ENCODE peak calls at places on chromosome 22, in seven cellular contexts. One of them, this sample, is unnamed.

GRCh38 chr22:46905834-46906233 is 143.4 kb downstream of the TBC1D22A start:
- DNase-seq in IMR-90: no peak
- DNase-seq in fibroblast of lung: no peak
- DNase-seq in neuronal stem cell: no peak
- DNase-seq in body of pancreas: no peak
- DNase-seq in testis: no peak
- DNase-seq in uterus: no peak
- DNase-seq in this sample: no peak

GRCh38 chr22:47337161-47337621 is 574.7 kb downstream of the TBC1D22A start:
- DNase-seq in testis: peak; percentile 67
- DNase-seq in neuronal stem cell: no peak
- DNase-seq in IMR-90: peak; percentile 87
- DNase-seq in body of pancreas: peak; percentile 34
- DNase-seq in uterus: no peak
- DNase-seq in fibroblast of lung: peak; percentile 92
- DNase-seq in this sample: peak; percentile 79

GRCh38 chr22:24824250-24824649 is 18.2 kb downstream of the SGSM1 start:
- DNase-seq in body of pancreas: no peak
- DNase-seq in neuronal stem cell: no peak
- DNase-seq in testis: no peak
- DNase-seq in IMR-90: no peak
- DNase-seq in uterus: no peak
- DNase-seq in fibroblast of lung: no peak
- DNase-seq in this sample: no peak

GRCh38 chr22:29883045-29883830 is at the start of gene MTMR3:
- DNase-seq in uterus: peak; percentile 95
- DNase-seq in neuronal stem cell: peak; percentile 91
- DNase-seq in testis: peak; percentile 97
- DNase-seq in IMR-90: peak; percentile 84
- DNase-seq in fibroblast of lung: peak; percentile 88
- DNase-seq in body of pancreas: peak; percentile 92
- DNase-seq in this sample: peak; percentile 94

GRCh38 chr22:32413715-32414114 is 1.7 kb upstream of the RTCB start:
- DNase-seq in IMR-90: peak; percentile 42
- DNase-seq in fibroblast of lung: peak; percentile 49
- DNase-seq in testis: no peak
- DNase-seq in uterus: no peak
- DNase-seq in body of pancreas: no peak
- DNase-seq in neuronal stem cell: no peak
- DNase-seq in this sample: peak; percentile 34

GRCh38 chr22:11360632-11361031 is 4167.4 kb upstream of the OR11H1 start:
- DNase-seq in testis: no peak
- DNase-seq in IMR-90: no peak
- DNase-seq in uterus: no peak
- DNase-seq in neuronal stem cell: no peak
- DNase-seq in fibroblast of lung: no peak
- DNase-seq in body of pancreas: no peak
- DNase-seq in this sample: no peak

GRCh38 chr22:33023119-33023827 is 34.9 kb downstream of the SYN3 start:
- DNase-seq in body of pancreas: no peak
- DNase-seq in neuronal stem cell: no peak
- DNase-seq in testis: no peak
- DNase-seq in fibroblast of lung: no peak
- DNase-seq in IMR-90: no peak
- DNase-seq in uterus: no peak
- DNase-seq in this sample: no peak

GRCh38 chr22:40714514-40714966 is 35.3 kb downstream of the MCHR1 start:
- DNase-seq in fibroblast of lung: peak; percentile 45
- DNase-seq in uterus: no peak
- DNase-seq in IMR-90: peak; percentile 68
- DNase-seq in neuronal stem cell: peak; percentile 91
- DNase-seq in body of pancreas: no peak
- DNase-seq in testis: no peak
- DNase-seq in this sample: no peak

GRCh38 chr22:36510966-36511881 is 4.4 kb upstream of the FOXRED2 start:
- DNase-seq in neuronal stem cell: no peak
- DNase-seq in testis: peak; percentile 60
- DNase-seq in uterus: peak; percentile 42
- DNase-seq in body of pancreas: peak; percentile 51
- DNase-seq in fibroblast of lung: peak; percentile 58
- DNase-seq in IMR-90: peak; percentile 51
- DNase-seq in this sample: peak; percentile 66

GRCh38 chr22:20424937-20425587 is 12.6 kb downstream of the SCARF2 start:
- DNase-seq in IMR-90: no peak
- DNase-seq in uterus: peak; percentile 53
- DNase-seq in testis: peak; percentile 84
- DNase-seq in fibroblast of lung: no peak
- DNase-seq in body of pancreas: no peak
- DNase-seq in neuronal stem cell: no peak
- DNase-seq in this sample: no peak

GRCh38 chr22:47618180-47618579 is 855.7 kb downstream of the TBC1D22A start:
- DNase-seq in uterus: no peak
- DNase-seq in neuronal stem cell: no peak
- DNase-seq in IMR-90: no peak
- DNase-seq in testis: no peak
- DNase-seq in fibroblast of lung: no peak
- DNase-seq in body of pancreas: no peak
- DNase-seq in this sample: no peak

GRCh38 chr22:23583836-23584235 is 3.7 kb upstream of the IGLL1 start:
- DNase-seq in neuronal stem cell: no peak
- DNase-seq in fibroblast of lung: no peak
- DNase-seq in body of pancreas: no peak
- DNase-seq in uterus: no peak
- DNase-seq in testis: no peak
- DNase-seq in IMR-90: no peak
- DNase-seq in this sample: no peak

GRCh38 chr22:25174888-25175411 is 24.7 kb upstream of the CRYBB3 start:
- DNase-seq in uterus: no peak
- DNase-seq in body of pancreas: no peak
- DNase-seq in testis: no peak
- DNase-seq in fibroblast of lung: no peak
- DNase-seq in neuronal stem cell: no peak
- DNase-seq in IMR-90: no peak
- DNase-seq in this sample: no peak

GRCh38 chr22:25760848-25761595 is 19.0 kb downstream of the MYO18B start:
- DNase-seq in body of pancreas: no peak
- DNase-seq in uterus: no peak
- DNase-seq in fibroblast of lung: no peak
- DNase-seq in neuronal stem cell: no peak
- DNase-seq in IMR-90: no peak
- DNase-seq in testis: no peak
- DNase-seq in this sample: no peak

GRCh38 chr22:39240841-39241631 is 3.7 kb downstream of the PDGFB start:
- DNase-seq in body of pancreas: peak; percentile 80
- DNase-seq in testis: no peak
- DNase-seq in uterus: no peak
- DNase-seq in neuronal stem cell: no peak
- DNase-seq in fibroblast of lung: no peak
- DNase-seq in IMR-90: no peak
- DNase-seq in this sample: no peak

GRCh38 chr22:24423519-24424000 is 3.8 kb upstream of the ADORA2A start:
- DNase-seq in IMR-90: no peak
- DNase-seq in testis: peak; percentile 57
- DNase-seq in uterus: peak; percentile 61
- DNase-seq in neuronal stem cell: peak; percentile 57
- DNase-seq in fibroblast of lung: no peak
- DNase-seq in body of pancreas: peak; percentile 42
- DNase-seq in this sample: peak; percentile 46

GRCh38 chr22:48840112-48840949 is 987.3 kb downstream of the BRD1 start:
- DNase-seq in testis: no peak
- DNase-seq in uterus: no peak
- DNase-seq in neuronal stem cell: no peak
- DNase-seq in IMR-90: no peak
- DNase-seq in fibroblast of lung: no peak
- DNase-seq in body of pancreas: no peak
- DNase-seq in this sample: no peak

GRCh38 chr22:30247561-30247960 is 1.0 kb upstream of the LIF start:
- DNase-seq in IMR-90: no peak
- DNase-seq in uterus: no peak
- DNase-seq in testis: no peak
- DNase-seq in neuronal stem cell: no peak
- DNase-seq in fibroblast of lung: no peak
- DNase-seq in body of pancreas: no peak
- DNase-seq in this sample: no peak

GRCh38 chr22:23363683-23364082 is 183.4 kb downstream of the BCR start:
- DNase-seq in neuronal stem cell: no peak
- DNase-seq in fibroblast of lung: no peak
- DNase-seq in body of pancreas: no peak
- DNase-seq in IMR-90: no peak
- DNase-seq in testis: no peak
- DNase-seq in uterus: no peak
- DNase-seq in this sample: no peak

GRCh38 chr22:35498026-35498425 is 42.6 kb upstream of the RASD2 start:
- DNase-seq in fibroblast of lung: peak; percentile 20
- DNase-seq in IMR-90: peak; percentile 35
- DNase-seq in body of pancreas: no peak
- DNase-seq in testis: peak; percentile 44
- DNase-seq in neuronal stem cell: no peak
- DNase-seq in uterus: no peak
- DNase-seq in this sample: peak; percentile 40

GRCh38 chr22:31173386-31174145 is 13.6 kb downstream of the RNF185 start:
- DNase-seq in testis: no peak
- DNase-seq in body of pancreas: no peak
- DNase-seq in IMR-90: peak; percentile 95
- DNase-seq in uterus: no peak
- DNase-seq in neuronal stem cell: no peak
- DNase-seq in fibroblast of lung: peak; percentile 81
- DNase-seq in this sample: peak; percentile 64

GRCh38 chr22:44245438-44245837 is 64.7 kb downstream of the PARVG start:
- DNase-seq in IMR-90: no peak
- DNase-seq in testis: no peak
- DNase-seq in fibroblast of lung: no peak
- DNase-seq in uterus: no peak
- DNase-seq in neuronal stem cell: no peak
- DNase-seq in body of pancreas: no peak
- DNase-seq in this sample: no peak

GRCh38 chr22:21652547-21653545 is 10.7 kb downstream of the SDF2L1 start:
- DNase-seq in neuronal stem cell: peak; percentile 90
- DNase-seq in testis: no peak
- DNase-seq in body of pancreas: no peak
- DNase-seq in uterus: no peak
- DNase-seq in IMR-90: no peak
- DNase-seq in fibroblast of lung: no peak
- DNase-seq in this sample: no peak

GRCh38 chr22:23841736-23842404 is 3.1 kb upstream of the DERL3 start:
- DNase-seq in neuronal stem cell: no peak
- DNase-seq in body of pancreas: no peak
- DNase-seq in uterus: no peak
- DNase-seq in IMR-90: no peak
- DNase-seq in testis: no peak
- DNase-seq in fibroblast of lung: no peak
- DNase-seq in this sample: no peak

GRCh38 chr22:27776410-27776958 is 25.1 kb downstream of the MN1 start:
- DNase-seq in fibroblast of lung: no peak
- DNase-seq in uterus: no peak
- DNase-seq in testis: no peak
- DNase-seq in IMR-90: no peak
- DNase-seq in neuronal stem cell: peak; percentile 89
- DNase-seq in body of pancreas: no peak
- DNase-seq in this sample: no peak

GRCh38 chr22:27780161-27780575 is 21.4 kb downstream of the MN1 start:
- DNase-seq in IMR-90: no peak
- DNase-seq in fibroblast of lung: no peak
- DNase-seq in neuronal stem cell: no peak
- DNase-seq in testis: no peak
- DNase-seq in uterus: no peak
- DNase-seq in body of pancreas: no peak
- DNase-seq in this sample: peak; percentile 76

GRCh38 chr22:27779650-27780049 is 21.9 kb downstream of the MN1 start:
- DNase-seq in testis: no peak
- DNase-seq in neuronal stem cell: no peak
- DNase-seq in body of pancreas: no peak
- DNase-seq in IMR-90: no peak
- DNase-seq in fibroblast of lung: no peak
- DNase-seq in uterus: no peak
- DNase-seq in this sample: no peak

GRCh38 chr22:27777128-27777527 is 24.4 kb downstream of the MN1 start:
- DNase-seq in fibroblast of lung: no peak
- DNase-seq in uterus: no peak
- DNase-seq in IMR-90: no peak
- DNase-seq in testis: no peak
- DNase-seq in neuronal stem cell: no peak
- DNase-seq in body of pancreas: no peak
- DNase-seq in this sample: no peak

GRCh38 chr22:27778299-27779090 is 23.1 kb downstream of the MN1 start:
- DNase-seq in fibroblast of lung: no peak
- DNase-seq in uterus: no peak
- DNase-seq in IMR-90: no peak
- DNase-seq in neuronal stem cell: no peak
- DNase-seq in testis: no peak
- DNase-seq in body of pancreas: no peak
- DNase-seq in this sample: no peak
- H3K4me1 ChIP-seq in fibroblast of lung: no peaks in the 10 kb centered on the region
- H3K4me1 ChIP-seq in uterus: no peaks in the 10 kb centered on the region
- H3K4me1 ChIP-seq in IMR-90: no peaks in the 10 kb centered on the region
- H3K4me1 ChIP-seq in neuronal stem cell: peaks cover 41% of the 10 kb centered on the region
- H3K4me1 ChIP-seq in testis: peaks cover 14% of the 10 kb centered on the region
- H3K4me1 ChIP-seq in body of pancreas: no peaks in the 10 kb centered on the region
- H3K4me1 ChIP-seq in this sample: peaks cover 22% of the 10 kb centered on the region

GRCh38 chr22:45318168-45318557 is 8.4 kb downstream of the FAM118A start:
- DNase-seq in body of pancreas: peak; percentile 73
- DNase-seq in IMR-90: peak; percentile 97
- DNase-seq in testis: peak; percentile 72
- DNase-seq in uterus: peak; percentile 90
- DNase-seq in neuronal stem cell: no peak
- DNase-seq in fibroblast of lung: peak; percentile 93
- DNase-seq in this sample: peak; percentile 44
- H3K4me1 ChIP-seq in body of pancreas: peaks cover 21% of the 10 kb centered on the region
- H3K4me1 ChIP-seq in IMR-90: peaks cover 22% of the 10 kb centered on the region
- H3K4me1 ChIP-seq in testis: peaks cover 38% of the 10 kb centered on the region
- H3K4me1 ChIP-seq in uterus: no peaks in the 10 kb centered on the region
- H3K4me1 ChIP-seq in neuronal stem cell: peaks cover 8% of the 10 kb centered on the region
- H3K4me1 ChIP-seq in fibroblast of lung: peaks cover 21% of the 10 kb centered on the region
- H3K4me1 ChIP-seq in this sample: peaks cover 57% of the 10 kb centered on the region

DNA sequence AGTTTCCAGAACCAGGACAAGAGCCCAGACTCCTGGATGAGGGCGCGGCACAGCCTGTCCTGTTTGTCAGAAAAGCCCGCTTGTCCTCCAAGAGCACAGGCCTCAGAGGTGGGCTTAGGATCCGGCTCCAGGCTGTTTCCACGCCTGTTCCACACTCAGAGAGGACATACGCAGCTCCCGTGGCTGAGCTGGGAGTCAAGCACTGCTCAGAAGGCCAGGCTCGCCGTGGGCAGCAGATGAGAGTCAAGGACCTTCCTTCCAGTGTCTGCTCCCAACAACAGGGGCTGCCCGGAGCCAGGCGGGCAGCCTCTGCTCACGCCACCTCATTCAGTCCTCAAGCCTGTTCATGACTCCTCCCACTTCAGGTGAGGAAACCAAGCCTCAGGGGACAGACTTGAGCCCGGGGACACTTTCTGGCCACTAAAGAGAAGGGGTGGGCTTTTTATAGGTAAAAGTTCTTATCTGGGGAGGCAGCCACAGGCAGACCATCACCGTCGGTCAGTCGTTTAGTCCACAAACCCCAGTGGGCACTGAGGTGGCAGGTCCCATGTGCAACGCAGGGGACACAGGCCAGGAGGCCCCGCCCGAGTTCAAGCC is 3.8 kb downstream of the CYB5R3 start:
- DNase-seq in IMR-90: no peak
- DNase-seq in fibroblast of lung: no peak
- DNase-seq in body of pancreas: no peak
- DNase-seq in testis: peak; percentile 69
- DNase-seq in uterus: no peak
- DNase-seq in neuronal stem cell: no peak
- DNase-seq in this sample: no peak
- H3K4me1 ChIP-seq in IMR-90: peaks cover 40% of the 10 kb centered on the region
- H3K4me1 ChIP-seq in fibroblast of lung: peaks cover 32% of the 10 kb centered on the region
- H3K4me1 ChIP-seq in body of pancreas: peaks cover 72% of the 10 kb centered on the region
- H3K4me1 ChIP-seq in testis: peaks cover 82% of the 10 kb centered on the region
- H3K4me1 ChIP-seq in uterus: peaks cover 12% of the 10 kb centered on the region
- H3K4me1 ChIP-seq in neuronal stem cell: peaks cover 16% of the 10 kb centered on the region
- H3K4me1 ChIP-seq in this sample: peaks cover 55% of the 10 kb centered on the region

GRCh38 chr22:37633693-37634504 is 5.6 kb upstream of the SH3BP1 start:
- DNase-seq in body of pancreas: peak; percentile 83
- DNase-seq in IMR-90: peak; percentile 92
- DNase-seq in fibroblast of lung: peak; percentile 92
- DNase-seq in uterus: peak; percentile 92
- DNase-seq in testis: peak; percentile 91
- DNase-seq in neuronal stem cell: peak; percentile 61
- DNase-seq in this sample: peak; percentile 88
- H3K4me1 ChIP-seq in body of pancreas: peaks cover 14% of the 10 kb centered on the region
- H3K4me1 ChIP-seq in IMR-90: peaks cover 37% of the 10 kb centered on the region
- H3K4me1 ChIP-seq in fibroblast of lung: peaks cover 33% of the 10 kb centered on the region
- H3K4me1 ChIP-seq in uterus: peaks cover 7% of the 10 kb centered on the region
- H3K4me1 ChIP-seq in testis: peaks cover 36% of the 10 kb centered on the region
- H3K4me1 ChIP-seq in neuronal stem cell: peaks cover 17% of the 10 kb centered on the region
- H3K4me1 ChIP-seq in this sample: peaks cover 30% of the 10 kb centered on the region

This sample was measured in cardiac muscle cell.